ENCODE peak calls at places on chromosomes 2 and 18, in four cellular contexts. L, Z, E and F are unnamed samples.

GRCh38 chr2:235001237-235002133 is 49.7 kb downstream of the SH3BP4 start:
- DNase-seq in E (no peak), L (no peak), Z (no peak), F (no peak)

GRCh38 chr2:73821227-73821626 is 7.5 kb upstream of the STAMBP start:
- DNase-seq in L (no peak), E (no peak), Z (no peak), F (no peak)

GRCh38 chr2:39068757-39069515 is 51.9 kb downstream of the SOS1 start:
- DNase-seq in L (no peak), Z (peak), E (no peak), F (no peak)

GRCh38 chr2:30346475-30347169 is 100.4 kb upstream of the LCLAT1 start:
- DNase-seq in E (no peak), Z (no peak), L (no peak), F (no peak)

GRCh38 chr2:117958186-117958585 is 55.7 kb downstream of the CCDC93 start:
- DNase-seq in E (no peak), Z (no peak), L (no peak), F (no peak)

GRCh38 chr2:96413067-96413722 is 77.6 kb downstream of the NCAPH start:
- DNase-seq in Z (no peak), L (no peak), E (no peak), F (no peak)

GRCh38 chr2:207165121-207166038 is at the start of gene KLF7:
- DNase-seq in Z (no peak), E (peak), L (peak), F (no peak)

GRCh38 chr2:150681120-150681796 is 193.8 kb upstream of the RND3 start:
- DNase-seq in L (no peak), E (no peak), Z (no peak), F (no peak)

GRCh38 chr18:55251186-55251995 is 292.1 kb upstream of the CCDC68 start:
- DNase-seq in Z (no peak), L (no peak), E (no peak), F (no peak)

GRCh38 chr2:236663671-236664101 is 94.1 kb downstream of the ACKR3 start:
- DNase-seq in Z (no peak), E (no peak), L (no peak), F (no peak)

GRCh38 chr2:47193607-47194006 is 38.5 kb upstream of the STPG4 start:
- DNase-seq in L (no peak), Z (no peak), E (no peak), F (no peak)

GRCh38 chr18:74251297-74252031 is 40.3 kb downstream of the CYB5A start:
- DNase-seq in L (no peak), E (no peak), Z (peak), F (no peak)

GRCh38 chr2:223054193-223054781 is 2.3 kb downstream of the KCNE4 start:
- DNase-seq in E (no peak), Z (no peak), L (no peak), F (no peak)

GRCh38 chr2:85148190-85148589 is 15.0 kb downstream of the TCF7L1 start:
- DNase-seq in Z (no peak), E (no peak), L (no peak), F (no peak)
- TF ChIP-seq CTCF in Z (no peak), E (no peak), L (no peak), F (no peak)

DNA sequence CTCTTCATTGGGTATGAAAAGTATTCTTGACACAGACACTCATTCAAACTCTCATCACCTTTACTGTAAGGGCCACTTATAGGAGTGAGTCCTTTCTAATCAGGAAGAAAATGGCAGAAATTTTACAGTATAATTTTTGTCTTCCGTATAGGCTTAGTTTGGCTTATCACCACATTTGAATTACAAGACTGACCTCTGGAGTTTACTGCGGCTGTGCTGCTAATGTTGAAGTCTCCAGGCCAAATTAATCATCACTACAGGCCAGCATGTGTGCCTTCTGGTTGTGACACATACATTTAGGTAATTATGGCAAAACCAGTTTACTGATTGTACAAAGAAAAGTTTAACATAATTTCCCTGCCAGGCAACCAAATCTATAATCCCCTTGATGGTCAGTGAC is 753.6 kb upstream of the GCFC2 start:
- DNase-seq in L (no peak), E (no peak), Z (no peak), F (no peak)
- TF ChIP-seq CTCF in L (peak), E (no peak), Z (no peak), F (no peak)

GRCh38 chr2:62705007-62705829 is at the start of gene EHBP1:
- DNase-seq in E (peak), Z (peak), L (peak), F (peak)

GRCh38 chr2:62708751-62709150 is 3.2 kb downstream of the EHBP1 start:
- DNase-seq in Z (no peak), L (no peak), E (no peak), F (no peak)

GRCh38 chr2:62706721-62707516 is 1.4 kb downstream of the EHBP1 start:
- DNase-seq in E (no peak), L (no peak), Z (no peak), F (no peak)

GRCh38 chr2:62704654-62705006 is 883 bp upstream of the EHBP1 start:
- DNase-seq in Z (no peak), E (no peak), L (no peak), F (no peak)

DNA sequence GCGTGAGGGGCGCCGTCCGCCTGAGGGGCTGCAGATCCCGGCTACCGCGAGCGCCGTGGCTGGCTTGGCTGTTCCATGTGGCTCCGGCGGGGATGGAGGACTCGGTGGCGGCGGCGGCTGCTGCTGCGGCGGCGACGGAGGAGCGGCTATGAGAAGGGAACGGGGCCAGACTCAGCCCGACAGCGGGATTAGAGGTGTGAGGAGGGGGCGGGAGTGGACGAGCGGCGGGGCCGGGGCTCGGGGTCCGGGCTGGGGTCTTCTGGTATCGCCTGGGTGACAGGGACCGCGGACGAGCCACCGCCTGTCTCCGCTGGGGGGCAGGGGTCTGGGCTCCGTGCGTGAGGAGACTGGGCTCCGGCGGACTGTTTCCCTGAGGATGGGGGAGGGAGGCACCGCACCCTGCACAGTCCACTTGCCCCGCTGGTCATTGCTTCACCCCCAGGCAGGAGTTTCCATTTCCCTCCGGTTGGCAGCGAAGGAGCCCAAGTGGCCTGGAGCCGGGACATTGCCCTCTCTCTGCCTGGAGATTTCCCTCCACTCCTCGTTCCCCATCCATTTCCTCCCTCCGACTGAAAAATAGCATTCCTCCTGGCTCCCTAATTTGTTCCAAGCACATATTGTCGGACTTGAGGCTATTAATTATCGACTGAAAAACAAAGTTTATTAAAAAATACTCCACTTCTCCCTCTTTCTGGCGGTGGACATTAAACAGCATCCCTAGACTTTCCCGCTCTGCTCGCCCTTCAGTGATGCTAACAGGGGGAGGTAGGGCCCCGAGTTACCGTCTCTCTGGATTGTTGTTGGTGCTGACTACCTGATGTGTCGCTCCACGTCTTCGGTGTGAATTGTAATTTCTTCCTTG is 577 bp downstream of the EHBP1 start:
- DNase-seq in L (peak), Z (peak), E (peak), F (no peak)
- TF ChIP-seq CTCF in L (peak), Z (peak), E (peak), F (peak)

DNA sequence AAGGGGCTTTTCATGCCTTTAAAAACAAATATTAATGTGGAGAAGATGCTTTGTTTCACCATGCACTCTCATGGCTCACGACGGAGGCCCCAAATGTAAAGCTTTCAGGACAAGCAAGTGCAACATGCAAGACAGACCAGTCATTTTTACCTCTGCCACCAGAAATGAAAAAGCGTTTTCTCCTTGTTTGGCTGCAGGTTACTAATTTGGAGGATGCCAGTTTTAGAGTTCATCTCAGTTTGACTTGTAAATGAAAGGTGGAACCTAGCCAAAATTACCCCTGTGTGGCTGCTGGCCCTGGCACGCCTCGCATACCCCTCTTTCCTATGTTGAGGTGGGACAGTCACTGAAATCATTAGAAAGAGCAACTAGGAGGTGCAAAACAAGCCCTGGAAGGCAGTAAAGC is 138.6 kb downstream of the BCL2 start:
- DNase-seq in E (no peak), Z (no peak), L (no peak), F (no peak)
- TF ChIP-seq CTCF in E (no peak), Z (no peak), L (no peak), F (no peak)

DNA sequence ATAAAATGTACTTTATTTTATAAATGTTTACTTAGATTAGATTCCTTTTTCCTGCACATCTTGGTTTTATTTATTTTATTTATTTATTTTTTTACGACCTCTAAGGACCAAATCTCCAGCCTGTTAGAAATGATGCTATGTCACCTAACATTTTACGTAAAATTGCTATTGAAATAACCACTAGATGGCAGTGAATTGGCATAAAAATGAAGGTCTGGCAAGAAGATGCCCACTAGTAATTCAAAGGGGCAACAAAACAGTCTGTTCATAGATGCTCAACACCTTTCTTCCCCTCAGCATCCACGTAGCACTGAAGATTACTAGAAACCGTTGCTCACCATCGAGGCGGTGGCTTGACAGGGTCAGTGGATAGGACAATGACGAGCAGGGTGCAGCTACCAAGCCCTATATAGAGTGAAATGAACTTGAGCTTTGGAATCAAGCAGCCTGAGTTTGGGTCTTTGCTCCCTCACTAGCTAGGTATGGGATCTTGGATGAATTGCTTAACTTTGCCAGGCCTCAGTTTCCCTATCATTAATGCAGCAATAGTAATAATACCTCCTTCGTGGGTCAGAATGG is 128.7 kb upstream of the L3MBTL4 start:
- DNase-seq in L (no peak), E (no peak), Z (peak), F (no peak)
- TF ChIP-seq CTCF in L (peak), E (peak), Z (peak), F (peak)